ENCODE peak calls at places on chromosomes 5 and 9, in nine cellular contexts. M is stomach; Y is right lobe of liver; X is H7; N is mammary epithelial cell; U is suprapubic skin; W is HCT116; P is CD8-positive, alpha-beta memory T cell; O is CD4-positive, alpha-beta memory T cell. B is an unnamed sample. For H3K36me3, the result is how much of the 10 kb centered on the place peaks cover.

GRCh38 chr9:4750021-4750673 is 9.1 kb upstream of the AK3 start:
- DNase-seq in M (no peak), Y (no peak), X (no peak), N (peak), U (no peak), W (no peak), P (peak), O (peak), B (no peak)

GRCh38 chr9:128275198-128276007 is at the start of gene GOLGA2:
- DNase-seq in M (no peak), Y (no peak), X (peak), N (no peak), U (no peak), W (peak), P (no peak), O (peak), B (no peak)

GRCh38 chr5:67648201-67648671 is 451.6 kb upstream of the CD180 start:
- DNase-seq in M (peak), Y (no peak), X (no peak), N (no peak), U (peak), W (no peak), P (no peak), O (no peak), B (peak)

GRCh38 chr9:33166263-33167083 is 663 bp downstream of the B4GALT1 start:
- DNase-seq in M (peak), Y (no peak), X (peak), N (no peak), U (peak), W (no peak), P (no peak), O (no peak), B (no peak)

GRCh38 chr9:134059661-134060395 is 8.0 kb downstream of the BRD3 start:
- DNase-seq in M (peak), Y (no peak), X (peak), N (no peak), U (peak), W (no peak), P (no peak), O (no peak), B (peak)

GRCh38 chr5:104305602-104306001 is 743.0 kb upstream of the NUDT12 start:
- DNase-seq in M (no peak), Y (no peak), X (no peak), N (no peak), U (no peak), W (no peak), P (no peak), O (no peak), B (no peak)

GRCh38 chr5:135376961-135377621 is 21.9 kb downstream of the MACROH2A1 start:
- DNase-seq in M (peak), Y (no peak), X (no peak), N (no peak), U (no peak), W (no peak), P (no peak), O (no peak), B (no peak)

GRCh38 chr5:134477462-134478245 is 47.8 kb upstream of the JADE2 start:
- DNase-seq in M (no peak), Y (no peak), X (no peak), N (peak), U (peak), W (no peak), P (no peak), O (no peak), B (no peak)

GRCh38 chr9:84293001-84293798 is 47.4 kb downstream of the SLC28A3 start:
- DNase-seq in M (no peak), Y (no peak), X (no peak), N (no peak), U (no peak), W (no peak), P (no peak), O (peak), B (peak)

GRCh38 chr5:142012186-142012785 is 541 bp downstream of the GNPDA1 start:
- DNase-seq in M (peak), Y (peak), X (peak), N (peak), U (peak), W (peak), P (no peak), O (peak), B (peak)

GRCh38 chr5:72353046-72353445 is 32.9 kb downstream of the PTCD2 start:
- DNase-seq in M (no peak), Y (no peak), X (no peak), N (no peak), U (no peak), W (no peak), P (no peak), O (no peak), B (no peak)

GRCh38 chr5:27377626-27378025 is 339.2 kb upstream of the CDH9 start:
- DNase-seq in M (no peak), Y (no peak), X (no peak), N (no peak), U (no peak), W (no peak), P (no peak), O (no peak), B (no peak)

GRCh38 chr9:129365196-129365595 is 187.1 kb upstream of the IER5L start:
- DNase-seq in M (no peak), Y (no peak), X (no peak), N (peak), U (no peak), W (no peak), P (no peak), O (no peak), B (no peak)

GRCh38 chr5:75952963-75953362 is 130.2 kb upstream of the SV2C start:
- DNase-seq in M (no peak), Y (no peak), X (no peak), N (no peak), U (no peak), W (no peak), P (no peak), O (no peak), B (no peak)

GRCh38 chr5:128007939-128008338 is 75.6 kb upstream of the SLC12A2 start:
- DNase-seq in M (no peak), Y (no peak), X (no peak), N (no peak), U (no peak), W (no peak), P (no peak), O (no peak), B (no peak)

GRCh38 chr9:20402273-20402875 is 219.9 kb downstream of the MLLT3 start:
- DNase-seq in M (no peak), Y (no peak), X (no peak), N (no peak), U (no peak), W (no peak), P (no peak), O (no peak), B (no peak)

GRCh38 chr9:112380102-112380581 is at the start of gene HSDL2:
- DNase-seq in M (peak), Y (peak), X (no peak), N (no peak), U (no peak), W (no peak), P (no peak), O (no peak), B (no peak)

GRCh38 chr9:121699271-121700164 is 48.1 kb downstream of the DAB2IP start:
- DNase-seq in M (peak), Y (peak), X (peak), N (peak), U (peak), W (no peak), P (peak), O (peak), B (peak)

DNA sequence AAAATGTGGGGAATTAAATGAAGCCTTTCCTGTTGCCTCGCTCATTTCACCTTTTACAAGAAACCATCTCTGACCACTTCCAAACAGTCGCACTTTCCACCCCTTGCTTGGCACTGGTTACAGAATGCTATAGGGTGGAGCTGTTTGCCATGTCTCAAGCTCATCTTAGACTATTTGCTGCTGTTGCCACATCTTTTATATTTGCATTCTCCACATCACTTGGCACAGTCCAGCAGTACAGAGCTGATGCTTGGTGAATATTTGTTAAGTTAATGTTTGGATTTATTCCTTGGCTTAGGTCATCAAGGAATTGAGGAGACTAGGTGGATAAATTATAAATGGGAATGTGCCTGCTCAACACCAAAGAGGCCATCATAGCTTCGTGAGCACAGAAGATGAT is 53.2 kb downstream of the GNA14 start:
- DNase-seq in M (no peak), Y (no peak), X (no peak), N (no peak), U (no peak), W (no peak), P (no peak), O (no peak), B (no peak)
- H3K4me3 ChIP-seq in M (no peak), Y (no peak), X (no peak), N (no peak), U (no peak), W (no peak), P (no peak), O (no peak), B (no peak)

GRCh38 chr5:96772542-96772941 is 35.2 kb downstream of the ERAP1 start:
- DNase-seq in M (no peak), Y (no peak), X (no peak), N (no peak), U (no peak), W (no peak), P (no peak), O (no peak), B (no peak)
- H3K36me3 ChIP-seq in M (half or more), Y (under half), X (under half), N (half or more), U (half or more), W (under half), P (under half), O (half or more), B (under half)

DNA sequence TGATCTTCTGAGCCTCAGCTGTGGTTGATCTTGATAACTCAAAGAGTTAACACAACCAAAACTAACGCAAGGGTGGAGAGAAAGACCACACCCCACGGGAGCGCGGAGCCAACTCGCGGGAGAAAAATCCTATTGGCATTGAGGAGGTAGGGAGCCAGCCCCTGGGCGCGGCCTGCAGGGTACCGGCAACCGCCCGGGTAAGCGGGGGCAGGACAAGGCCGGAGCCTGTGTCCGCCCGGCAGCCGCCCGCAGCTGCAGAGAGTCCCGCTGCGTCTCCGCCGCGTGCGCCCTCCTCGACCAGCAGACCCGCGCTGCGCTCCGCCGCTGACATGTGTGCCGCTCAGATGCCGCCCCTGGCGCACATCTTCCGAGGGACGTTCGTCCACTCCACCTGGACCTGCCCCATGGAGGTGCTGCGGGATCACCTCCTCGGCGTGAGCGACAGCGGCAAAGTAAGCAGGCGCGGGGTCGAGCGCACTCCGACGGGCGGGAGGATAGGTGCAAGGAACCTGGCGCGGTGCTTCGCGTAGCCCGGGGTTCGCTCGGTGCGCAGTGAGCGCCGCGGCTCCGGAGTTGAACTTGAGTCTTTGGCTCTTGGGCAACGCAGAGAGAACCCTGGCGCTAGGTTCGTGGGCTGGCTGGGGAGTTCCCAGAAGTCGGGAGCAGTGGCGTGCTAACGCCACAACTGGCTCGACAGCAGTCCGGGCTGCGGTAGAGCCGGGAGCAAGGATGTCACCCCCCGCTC is at the start of gene GDA:
- DNase-seq in M (peak), Y (peak), X (peak), N (peak), U (no peak), W (peak), P (no peak), O (no peak), B (no peak)
- H3K4me3 ChIP-seq in M (peak), Y (peak), X (peak), N (no peak), U (peak), W (peak), P (no peak), O (no peak), B (no peak)

DNA sequence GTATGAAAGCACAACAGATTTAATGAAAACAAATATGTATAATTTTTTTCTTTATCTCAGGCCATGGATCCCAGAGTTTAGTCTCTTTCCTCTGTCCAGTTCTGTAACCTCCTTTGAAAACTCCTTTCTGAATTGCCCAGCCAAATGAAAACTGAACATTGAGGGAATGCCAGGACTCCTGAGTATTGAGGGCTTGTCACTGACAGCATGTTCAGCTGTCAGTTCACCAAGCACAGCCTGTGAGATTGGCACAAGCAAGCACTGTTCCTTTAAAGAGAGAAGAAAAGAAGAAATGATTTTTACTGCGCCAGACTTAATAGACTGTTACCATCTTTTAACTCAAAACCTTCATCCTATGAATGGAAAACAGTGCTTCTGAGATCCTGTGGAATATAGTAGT is 27.3 kb downstream of the TTC1 start:
- DNase-seq in M (no peak), Y (no peak), X (no peak), N (no peak), U (no peak), W (no peak), P (no peak), O (no peak), B (no peak)
- H3K36me3 ChIP-seq in M (half or more), Y (under half), X (under half), N (under half), U (half or more), W (under half), P (under half), O (under half), B (under half)

B was measured in Peyer's patch.